ENCODE peak calls at places on chromosome 2, in four cellular contexts. One of them, this sample, is unnamed.

GRCh38 chr2:193250389-193250788 is 1055.7 kb upstream of the TMEFF2 start:
- DNase-seq in globus pallidus: no peak
- DNase-seq in CD4-positive, alpha-beta T cell: no peak
- DNase-seq in renal cortical epithelial cell: no peak
- DNase-seq in this sample: no peak

GRCh38 chr2:52542297-52542696 is 1225.3 kb upstream of the CHAC2 start:
- DNase-seq in renal cortical epithelial cell: no peak
- DNase-seq in CD4-positive, alpha-beta T cell: no peak
- DNase-seq in globus pallidus: no peak
- DNase-seq in this sample: no peak

GRCh38 chr2:197273485-197273884 is 37.1 kb downstream of the ANKRD44 start:
- DNase-seq in CD4-positive, alpha-beta T cell: no peak
- DNase-seq in globus pallidus: no peak
- DNase-seq in renal cortical epithelial cell: no peak
- DNase-seq in this sample: no peak

GRCh38 chr2:73080321-73081131 is 9.0 kb upstream of the SFXN5 start:
- DNase-seq in renal cortical epithelial cell: no peak
- DNase-seq in CD4-positive, alpha-beta T cell: no peak
- DNase-seq in globus pallidus: no peak
- DNase-seq in this sample: peak; percentile 30

GRCh38 chr2:209579236-209579749 is 155.4 kb downstream of the MAP2 start:
- DNase-seq in CD4-positive, alpha-beta T cell: no peak
- DNase-seq in renal cortical epithelial cell: peak; percentile 12
- DNase-seq in globus pallidus: peak; percentile 60
- DNase-seq in this sample: peak; percentile 9

GRCh38 chr2:174771631-174772491 is 7.6 kb upstream of the CHRNA1 start:
- DNase-seq in globus pallidus: peak; percentile 69
- DNase-seq in CD4-positive, alpha-beta T cell: peak; percentile 31
- DNase-seq in renal cortical epithelial cell: peak; percentile 93
- DNase-seq in this sample: peak; percentile 84

GRCh38 chr2:3661149-3661660 is 3.2 kb downstream of the ALLC start:
- DNase-seq in CD4-positive, alpha-beta T cell: no peak
- DNase-seq in globus pallidus: no peak
- DNase-seq in renal cortical epithelial cell: no peak
- DNase-seq in this sample: no peak

GRCh38 chr2:230811508-230811907 is 53.2 kb upstream of the ITM2C start:
- DNase-seq in globus pallidus: no peak
- DNase-seq in renal cortical epithelial cell: no peak
- DNase-seq in CD4-positive, alpha-beta T cell: no peak
- DNase-seq in this sample: no peak

This sample was measured in kidney tubule cell.